ENCODE peak calls at places on chromosomes 1 and 21, in six cellular contexts. One of them, this sample, is unnamed.

GRCh38 chr1:1529936-1530335 is 10.5 kb downstream of the TMEM240 start:
- DNase-seq in Karpas-422: no peak
- DNase-seq in SK-N-SH: no peak
- DNase-seq in PC-3: no peak
- DNase-seq in GM23248: no peak
- DNase-seq in HCT116: no peak
- DNase-seq in this sample: no peak

GRCh38 chr1:47209091-47209490 is 19.3 kb upstream of the PDZK1IP1 start:
- DNase-seq in PC-3: no peak
- DNase-seq in SK-N-SH: no peak
- DNase-seq in GM23248: no peak
- DNase-seq in Karpas-422: no peak
- DNase-seq in HCT116: no peak
- DNase-seq in this sample: no peak

GRCh38 chr1:93629101-93630059 is 52.3 kb downstream of the BCAR3 start:
- DNase-seq in GM23248: peak; percentile 86
- DNase-seq in SK-N-SH: peak; percentile 53
- DNase-seq in PC-3: peak; percentile 85
- DNase-seq in Karpas-422: peak; percentile 90
- DNase-seq in HCT116: peak; percentile 59
- DNase-seq in this sample: peak; percentile 42

GRCh38 chr1:109895720-109896504 is 14.7 kb upstream of the CSF1 start:
- DNase-seq in PC-3: peak; percentile 54
- DNase-seq in GM23248: peak; percentile 55
- DNase-seq in SK-N-SH: no peak
- DNase-seq in Karpas-422: no peak
- DNase-seq in HCT116: no peak
- DNase-seq in this sample: no peak

GRCh38 chr1:177959793-177960515 is 9.9 kb downstream of the SEC16B start:
- DNase-seq in PC-3: peak; percentile 55
- DNase-seq in HCT116: no peak
- DNase-seq in Karpas-422: peak; percentile 50
- DNase-seq in SK-N-SH: no peak
- DNase-seq in GM23248: peak; percentile 53
- DNase-seq in this sample: no peak

GRCh38 chr1:196377811-196378210 is 230.4 kb downstream of the KCNT2 start:
- DNase-seq in SK-N-SH: no peak
- DNase-seq in HCT116: no peak
- DNase-seq in Karpas-422: no peak
- DNase-seq in PC-3: peak; percentile 27
- DNase-seq in GM23248: no peak
- DNase-seq in this sample: no peak

GRCh38 chr1:59699227-59699847 is 115.4 kb upstream of the HOOK1 start:
- DNase-seq in HCT116: peak; percentile 15
- DNase-seq in PC-3: peak; percentile 65
- DNase-seq in GM23248: peak; percentile 68
- DNase-seq in Karpas-422: peak; percentile 78
- DNase-seq in SK-N-SH: peak; percentile 31
- DNase-seq in this sample: peak; percentile 63

GRCh38 chr1:174825127-174825526 is 174.6 kb upstream of the CACYBP start:
- DNase-seq in Karpas-422: no peak
- DNase-seq in PC-3: no peak
- DNase-seq in SK-N-SH: no peak
- DNase-seq in HCT116: no peak
- DNase-seq in GM23248: no peak
- DNase-seq in this sample: no peak

GRCh38 chr21:26795866-26796329 is 49.3 kb downstream of the ADAMTS1 start:
- DNase-seq in PC-3: peak; percentile 84
- DNase-seq in GM23248: peak; percentile 86
- DNase-seq in HCT116: no peak
- DNase-seq in Karpas-422: no peak
- DNase-seq in SK-N-SH: peak; percentile 12
- DNase-seq in this sample: no peak

GRCh38 chr1:18466676-18467075 is 14.1 kb upstream of the KLHDC7A start:
- DNase-seq in SK-N-SH: no peak
- DNase-seq in PC-3: no peak
- DNase-seq in HCT116: no peak
- DNase-seq in Karpas-422: no peak
- DNase-seq in GM23248: no peak
- DNase-seq in this sample: no peak

GRCh38 chr1:99851850-99852454 is 1.8 kb downstream of the AGL start:
- DNase-seq in PC-3: no peak
- DNase-seq in Karpas-422: no peak
- DNase-seq in GM23248: peak; percentile 32
- DNase-seq in SK-N-SH: no peak
- DNase-seq in HCT116: no peak
- DNase-seq in this sample: no peak

GRCh38 chr1:84712288-84712874 is 22.1 kb upstream of the SSX2IP start:
- DNase-seq in PC-3: peak; percentile 84
- DNase-seq in Karpas-422: no peak
- DNase-seq in GM23248: peak; percentile 78
- DNase-seq in HCT116: no peak
- DNase-seq in SK-N-SH: no peak
- DNase-seq in this sample: no peak

GRCh38 chr1:165474196-165474595 is 29.3 kb upstream of the RXRG start:
- DNase-seq in SK-N-SH: no peak
- DNase-seq in Karpas-422: no peak
- DNase-seq in PC-3: no peak
- DNase-seq in HCT116: no peak
- DNase-seq in GM23248: no peak
- DNase-seq in this sample: no peak

GRCh38 chr1:15148475-15148874 is 5.1 kb upstream of the TMEM51 start:
- DNase-seq in PC-3: peak; percentile 59
- DNase-seq in Karpas-422: no peak
- DNase-seq in GM23248: no peak
- DNase-seq in HCT116: no peak
- DNase-seq in SK-N-SH: no peak
- DNase-seq in this sample: no peak

GRCh38 chr1:102089791-102090190 is 93.1 kb upstream of the OLFM3 start:
- DNase-seq in PC-3: no peak
- DNase-seq in GM23248: no peak
- DNase-seq in Karpas-422: no peak
- DNase-seq in SK-N-SH: no peak
- DNase-seq in HCT116: no peak
- DNase-seq in this sample: no peak

GRCh38 chr1:240099748-240100147 is 8.1 kb downstream of the FMN2 start:
- DNase-seq in GM23248: peak; percentile 46
- DNase-seq in PC-3: no peak
- DNase-seq in Karpas-422: no peak
- DNase-seq in SK-N-SH: no peak
- DNase-seq in HCT116: no peak
- DNase-seq in this sample: no peak

GRCh38 chr1:160813215-160813614 is 17.2 kb downstream of the LY9 start:
- DNase-seq in PC-3: peak; percentile 91
- DNase-seq in SK-N-SH: no peak
- DNase-seq in HCT116: peak; percentile 69
- DNase-seq in Karpas-422: no peak
- DNase-seq in GM23248: no peak
- DNase-seq in this sample: no peak

GRCh38 chr1:235090406-235091069 is 38.1 kb downstream of the TOMM20 start:
- DNase-seq in HCT116: no peak
- DNase-seq in Karpas-422: no peak
- DNase-seq in GM23248: peak; percentile 24
- DNase-seq in SK-N-SH: no peak
- DNase-seq in PC-3: no peak
- DNase-seq in this sample: no peak

GRCh38 chr1:181607524-181607923 is 124.2 kb downstream of the CACNA1E start:
- DNase-seq in HCT116: no peak
- DNase-seq in PC-3: no peak
- DNase-seq in Karpas-422: no peak
- DNase-seq in GM23248: no peak
- DNase-seq in SK-N-SH: no peak
- DNase-seq in this sample: no peak
- H3K9me2 ChIP-seq in HCT116: no peaks in the 10 kb centered on the region
- H3K9me2 ChIP-seq in PC-3: no peaks in the 10 kb centered on the region
- H3K9me2 ChIP-seq in Karpas-422: no peaks in the 10 kb centered on the region
- H3K9me2 ChIP-seq in GM23248: no peaks in the 10 kb centered on the region
- H3K9me2 ChIP-seq in SK-N-SH: no peaks in the 10 kb centered on the region
- H3K9me2 ChIP-seq in this sample: no peaks in the 10 kb centered on the region

DNA sequence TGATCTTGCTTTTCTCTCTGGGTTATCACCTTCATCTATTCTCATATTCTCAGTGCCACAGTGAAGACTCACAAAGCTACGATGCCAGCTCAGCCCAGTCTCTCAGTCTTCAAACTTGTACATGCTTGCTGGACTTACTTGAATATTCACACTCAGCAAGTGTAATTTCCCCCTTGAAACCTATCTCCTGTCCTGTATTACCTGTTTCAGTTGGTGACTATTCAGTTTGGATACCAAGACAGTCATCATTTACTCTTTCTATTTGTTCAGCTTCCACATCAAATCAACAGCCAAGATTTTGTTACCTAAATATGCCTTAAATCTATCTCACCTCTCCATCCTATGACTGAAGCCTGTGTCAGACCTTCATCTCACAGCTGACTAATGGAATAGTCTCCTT is 209.7 kb downstream of the LRRC7 start:
- DNase-seq in PC-3: no peak
- DNase-seq in HCT116: no peak
- DNase-seq in GM23248: no peak
- DNase-seq in Karpas-422: no peak
- DNase-seq in SK-N-SH: no peak
- DNase-seq in this sample: no peak
- H3K9ac ChIP-seq in PC-3: no peak overlapping the region
- H3K9ac ChIP-seq in HCT116: no peak overlapping the region
- H3K9ac ChIP-seq in GM23248: no peak overlapping the region
- H3K9ac ChIP-seq in Karpas-422: no peak overlapping the region
- H3K9ac ChIP-seq in SK-N-SH: no peak overlapping the region
- H3K9ac ChIP-seq in this sample: no peak overlapping the region

GRCh38 chr1:79010589-79010988 is 4.1 kb upstream of the ADGRL4 start:
- DNase-seq in GM23248: no peak
- DNase-seq in SK-N-SH: no peak
- DNase-seq in HCT116: no peak
- DNase-seq in Karpas-422: no peak
- DNase-seq in PC-3: no peak
- DNase-seq in this sample: no peak

GRCh38 chr1:79005945-79006344 is 585 bp downstream of the ADGRL4 start:
- DNase-seq in PC-3: no peak
- DNase-seq in GM23248: peak; percentile 40
- DNase-seq in HCT116: no peak
- DNase-seq in SK-N-SH: no peak
- DNase-seq in Karpas-422: no peak
- DNase-seq in this sample: no peak

GRCh38 chr1:79012500-79012899 is 6.0 kb upstream of the ADGRL4 start:
- DNase-seq in GM23248: no peak
- DNase-seq in HCT116: no peak
- DNase-seq in PC-3: no peak
- DNase-seq in Karpas-422: no peak
- DNase-seq in SK-N-SH: no peak
- DNase-seq in this sample: no peak

GRCh38 chr1:79004916-79005315 is 1.6 kb downstream of the ADGRL4 start:
- DNase-seq in HCT116: no peak
- DNase-seq in Karpas-422: no peak
- DNase-seq in PC-3: no peak
- DNase-seq in GM23248: no peak
- DNase-seq in SK-N-SH: no peak
- DNase-seq in this sample: no peak

GRCh38 chr1:79006564-79006963 is at the start of gene ADGRL4:
- DNase-seq in HCT116: no peak
- DNase-seq in SK-N-SH: no peak
- DNase-seq in PC-3: no peak
- DNase-seq in Karpas-422: no peak
- DNase-seq in GM23248: peak; percentile 73
- DNase-seq in this sample: no peak
- H2AFZ ChIP-seq in HCT116: no peak within 1 kb of the TSS
- H2AFZ ChIP-seq in SK-N-SH: no peak within 1 kb of the TSS
- H2AFZ ChIP-seq in PC-3: no peak within 1 kb of the TSS
- H2AFZ ChIP-seq in Karpas-422: no peak within 1 kb of the TSS
- H2AFZ ChIP-seq in GM23248: peak within 1 kb of the TSS; percentile 84
- H2AFZ ChIP-seq in this sample: no peak within 1 kb of the TSS

DNA sequence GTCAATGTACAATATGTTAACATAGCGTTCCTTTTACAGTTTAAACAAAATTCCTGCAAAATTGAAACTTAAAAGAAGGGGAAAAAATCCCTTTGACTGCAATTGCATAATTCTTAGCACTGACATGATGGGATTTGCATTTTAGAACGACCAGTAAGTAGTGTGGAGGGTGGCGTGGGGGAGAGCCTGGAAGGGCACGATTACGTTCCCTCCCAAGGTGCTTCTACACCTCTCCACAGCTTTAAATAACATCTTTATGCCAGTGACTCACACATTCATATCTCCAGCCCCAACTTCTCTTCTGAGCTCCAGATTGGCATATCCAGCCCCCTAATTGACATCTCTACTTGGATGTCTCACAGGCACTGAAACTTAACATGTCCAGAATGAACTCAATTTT is 64.3 kb downstream of the OLFML3 start:
- DNase-seq in GM23248: no peak
- DNase-seq in HCT116: no peak
- DNase-seq in Karpas-422: no peak
- DNase-seq in PC-3: no peak
- DNase-seq in SK-N-SH: no peak
- DNase-seq in this sample: no peak
- H3K9me2 ChIP-seq in GM23248: no peaks in the 10 kb centered on the region
- H3K9me2 ChIP-seq in HCT116: no peaks in the 10 kb centered on the region
- H3K9me2 ChIP-seq in Karpas-422: no peaks in the 10 kb centered on the region
- H3K9me2 ChIP-seq in PC-3: no peaks in the 10 kb centered on the region
- H3K9me2 ChIP-seq in SK-N-SH: no peaks in the 10 kb centered on the region
- H3K9me2 ChIP-seq in this sample: no peaks in the 10 kb centered on the region

GRCh38 chr1:246680180-246680579 is 44.0 kb upstream of the SCCPDH start:
- DNase-seq in HCT116: no peak
- DNase-seq in Karpas-422: no peak
- DNase-seq in PC-3: no peak
- DNase-seq in GM23248: no peak
- DNase-seq in SK-N-SH: no peak
- DNase-seq in this sample: no peak
- H3K9ac ChIP-seq in HCT116: no peak overlapping the region
- H3K9ac ChIP-seq in Karpas-422: no peak overlapping the region
- H3K9ac ChIP-seq in PC-3: no peak overlapping the region
- H3K9ac ChIP-seq in GM23248: no peak overlapping the region
- H3K9ac ChIP-seq in SK-N-SH: no peak overlapping the region
- H3K9ac ChIP-seq in this sample: no peak overlapping the region

This sample was measured in MM.1S.